ENCODE peak calls at places on chromosomes 11 and 22, in ten cellular contexts. Q is H9, R is endothelial cell of umbilical vein, H is astrocyte, W is hepatocyte, K is HCT116, C is GM23248, E is K562, O is fibroblast of lung, F is neural progenitor cell. P is an unnamed sample. For H3K4me1 and H3K79me2, the result is how much of the 10 kb centered on the place peaks cover.

GRCh38 chr11:47603295-47603694 is 9.1 kb upstream of the C1QTNF4 start:
- DNase-seq in Q (no peak), R (no peak), H (peak), W (no peak), K (no peak), C (peak), E (no peak), O (no peak), F (no peak), P (peak)

GRCh38 chr11:12786891-12787290 is 112.7 kb downstream of the TEAD1 start:
- DNase-seq in Q (no peak), R (no peak), H (no peak), W (no peak), K (no peak), C (no peak), E (no peak), O (no peak), F (peak), P (no peak)

GRCh38 chr22:31944700-31945477 is 554 bp downstream of the YWHAH start:
- DNase-seq in Q (no peak), R (peak), H (no peak), W (peak), K (no peak), C (peak), E (peak), O (peak), F (no peak), P (peak)

GRCh38 chr11:119056397-119056999 is 507 bp downstream of the HYOU1 start:
- DNase-seq in Q (peak), R (no peak), H (no peak), W (peak), K (no peak), C (peak), E (no peak), O (no peak), F (peak), P (peak)

GRCh38 chr22:50250249-50250554 is 863 bp downstream of the HDAC10 start:
- DNase-seq in Q (no peak), R (no peak), H (no peak), W (no peak), K (no peak), C (no peak), E (no peak), O (no peak), F (no peak), P (no peak)

GRCh38 chr11:65485820-65486219 is 13.0 kb upstream of the MALAT1 start:
- DNase-seq in Q (no peak), R (no peak), H (no peak), W (no peak), K (no peak), C (peak), E (no peak), O (no peak), F (no peak), P (no peak)

GRCh38 chr22:48488611-48489456 is 1338.8 kb downstream of the BRD1 start:
- DNase-seq in Q (peak), R (no peak), H (no peak), W (peak), K (no peak), C (peak), E (no peak), O (no peak), F (peak), P (peak)

GRCh38 chr11:74702383-74703007 is 28.7 kb downstream of the CHRDL2 start:
- DNase-seq in Q (peak), R (peak), H (peak), W (peak), K (peak), C (peak), E (peak), O (peak), F (peak), P (peak)

GRCh38 chr11:1038921-1039320 is 2.4 kb upstream of the MUC6 start:
- DNase-seq in Q (no peak), R (no peak), H (no peak), W (no peak), K (no peak), C (no peak), E (no peak), O (no peak), F (no peak), P (no peak)

GRCh38 chr11:133041928-133042890 is 490.1 kb downstream of the OPCML start:
- DNase-seq in Q (no peak), R (no peak), H (no peak), W (no peak), K (no peak), C (no peak), E (no peak), O (no peak), F (no peak), P (no peak)

GRCh38 chr11:45145421-45146071 is 893 bp upstream of the PRDM11 start:
- DNase-seq in Q (peak), R (peak), H (peak), W (peak), K (no peak), C (peak), E (no peak), O (peak), F (peak), P (peak)

GRCh38 chr22:38955926-38956325 is 1.5 kb upstream of the APOBEC3A start:
- DNase-seq in Q (no peak), R (no peak), H (no peak), W (no peak), K (no peak), C (no peak), E (no peak), O (no peak), F (no peak), P (no peak)

GRCh38 chr11:40293655-40294342 is 1165.7 kb downstream of the LRRC4C start:
- DNase-seq in Q (peak), R (peak), H (peak), W (peak), K (no peak), C (peak), E (peak), O (peak), F (peak), P (peak)

GRCh38 chr22:41939981-41940852 is 6.7 kb downstream of the CENPM start:
- DNase-seq in Q (no peak), R (no peak), H (no peak), W (no peak), K (no peak), C (no peak), E (peak), O (no peak), F (no peak), P (no peak)

GRCh38 chr11:86497310-86497709 is 122.6 kb downstream of the CCDC81 start:
- DNase-seq in Q (no peak), R (no peak), H (peak), W (no peak), K (no peak), C (peak), E (no peak), O (no peak), F (no peak), P (peak)

GRCh38 chr11:66478823-66479740 is 1.2 kb upstream of the DPP3 start:
- DNase-seq in Q (no peak), R (peak), H (peak), W (peak), K (peak), C (peak), E (peak), O (peak), F (peak), P (peak)

GRCh38 chr22:49670610-49671330 is 156.9 kb downstream of the BRD1 start:
- DNase-seq in Q (peak), R (no peak), H (no peak), W (no peak), K (no peak), C (no peak), E (no peak), O (no peak), F (peak), P (peak)

GRCh38 chr11:60845338-60845737 is 3.4 kb downstream of the CCDC86 start:
- DNase-seq in Q (no peak), R (no peak), H (no peak), W (no peak), K (no peak), C (no peak), E (no peak), O (no peak), F (no peak), P (peak)

GRCh38 chr11:64180871-64181270 is 5.1 kb upstream of the STIP1 start:
- DNase-seq in Q (no peak), R (no peak), H (no peak), W (no peak), K (no peak), C (no peak), E (no peak), O (no peak), F (no peak), P (peak)

GRCh38 chr22:40898850-40899357 is 37.0 kb upstream of the DNAJB7 start:
- DNase-seq in Q (no peak), R (peak), H (peak), W (peak), K (peak), C (peak), E (peak), O (peak), F (peak), P (peak)

GRCh38 chr22:48429621-48430020 is 1398.1 kb downstream of the BRD1 start:
- DNase-seq in Q (no peak), R (no peak), H (no peak), W (no peak), K (no peak), C (no peak), E (no peak), O (no peak), F (no peak), P (no peak)

GRCh38 chr22:48301421-48301820 is 1526.3 kb downstream of the BRD1 start:
- DNase-seq in Q (no peak), R (no peak), H (no peak), W (no peak), K (no peak), C (no peak), E (no peak), O (no peak), F (no peak), P (no peak)

GRCh38 chr22:45240137-45240809 is 421 bp downstream of the KIAA0930 start:
- DNase-seq in Q (no peak), R (peak), H (no peak), W (no peak), K (no peak), C (peak), E (no peak), O (no peak), F (peak), P (peak)

GRCh38 chr22:45844009-45844408 is 133.0 kb downstream of the WNT7B start:
- DNase-seq in Q (no peak), R (no peak), H (no peak), W (no peak), K (no peak), C (no peak), E (no peak), O (no peak), F (peak), P (no peak)

GRCh38 chr22:40009231-40009769 is 14.5 kb downstream of the FAM83F start:
- DNase-seq in Q (peak), R (no peak), H (peak), W (no peak), K (no peak), C (no peak), E (peak), O (no peak), F (peak), P (peak)

DNA sequence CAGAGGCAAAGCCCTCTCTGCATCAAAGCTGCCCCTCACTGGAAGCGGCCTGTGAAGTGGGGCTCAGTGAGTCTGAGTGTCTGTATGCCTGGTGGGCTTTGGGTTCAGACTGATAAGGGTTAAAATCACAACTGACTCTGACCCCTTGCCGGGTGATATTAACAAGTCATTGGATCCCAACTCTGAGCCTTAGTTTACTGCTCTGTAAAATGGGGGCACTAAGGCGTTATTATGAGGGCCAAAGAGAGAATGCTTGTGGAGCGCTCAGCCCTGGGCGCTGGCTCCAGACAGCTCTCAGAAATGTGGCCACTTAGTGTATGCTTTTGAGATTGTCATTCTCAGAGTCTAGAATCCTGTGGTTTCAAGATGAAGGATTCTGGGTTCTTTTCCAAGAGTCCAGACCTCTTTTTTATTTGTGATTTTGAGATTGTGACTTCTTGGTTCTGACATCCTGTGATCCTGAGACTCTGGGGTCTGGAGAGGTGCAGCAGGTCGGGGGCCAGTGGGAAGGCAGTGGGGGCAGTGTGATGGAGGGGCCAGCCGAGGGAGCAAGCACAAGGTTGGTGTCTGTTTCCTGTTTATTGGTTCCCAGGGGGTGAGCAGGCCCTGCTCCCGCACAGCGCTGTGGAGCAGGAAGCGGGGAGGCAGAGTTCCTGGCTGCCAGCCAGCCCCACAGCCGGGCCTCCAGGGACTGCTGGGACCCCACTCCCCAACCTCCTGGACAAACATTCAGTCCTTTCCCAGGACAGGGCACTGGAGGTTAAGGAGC is 13.4 kb downstream of the ARHGEF17 start:
- DNase-seq in Q (no peak), R (peak), H (peak), W (no peak), K (no peak), C (peak), E (no peak), O (peak), F (no peak), P (no peak)
- H3K4me1 ChIP-seq in Q (under half), R (under half), H (half or more), W (half or more), K (under half), C (half or more), E (under half), O (half or more), F (under half), P (half or more)

GRCh38 chr22:17744430-17744829 is 29.8 kb downstream of the BID start:
- DNase-seq in Q (no peak), R (no peak), H (no peak), W (no peak), K (no peak), C (no peak), E (no peak), O (no peak), F (no peak), P (no peak)

GRCh38 chr22:17749605-17750395 is 24.5 kb downstream of the BID start:
- DNase-seq in Q (no peak), R (no peak), H (no peak), W (no peak), K (no peak), C (no peak), E (no peak), O (no peak), F (peak), P (peak)

GRCh38 chr22:17743661-17744411 is 30.4 kb downstream of the BID start:
- DNase-seq in Q (peak), R (no peak), H (no peak), W (no peak), K (no peak), C (no peak), E (no peak), O (no peak), F (peak), P (no peak)

GRCh38 chr22:17748555-17749353 is 25.5 kb downstream of the BID start:
- DNase-seq in Q (peak), R (no peak), H (no peak), W (peak), K (no peak), C (no peak), E (peak), O (no peak), F (peak), P (peak)

GRCh38 chr22:17746916-17747315 is 27.4 kb downstream of the BID start:
- DNase-seq in Q (no peak), R (no peak), H (no peak), W (no peak), K (no peak), C (no peak), E (no peak), O (no peak), F (no peak), P (peak)
- H3K79me2 ChIP-seq in Q (under half), R (under half), H (under half), W (under half), K (under half), C (under half), E (under half), O (under half), F (under half), P (under half)

GRCh38 chr11:29449280-29450074 is 567.4 kb downstream of the KCNA4 start:
- DNase-seq in Q (no peak), R (no peak), H (peak), W (no peak), K (no peak), C (peak), E (no peak), O (no peak), F (no peak), P (peak)

GRCh38 chr11:29448246-29448877 is 568.5 kb downstream of the KCNA4 start:
- DNase-seq in Q (no peak), R (peak), H (no peak), W (peak), K (peak), C (peak), E (peak), O (peak), F (peak), P (no peak)

GRCh38 chr11:29446132-29446531 is 570.7 kb downstream of the KCNA4 start:
- DNase-seq in Q (no peak), R (no peak), H (no peak), W (no peak), K (no peak), C (no peak), E (no peak), O (no peak), F (no peak), P (no peak)

GRCh38 chr11:29452131-29452530 is 564.7 kb downstream of the KCNA4 start:
- DNase-seq in Q (no peak), R (peak), H (peak), W (no peak), K (no peak), C (peak), E (no peak), O (peak), F (no peak), P (no peak)

GRCh38 chr11:29447821-29448220 is 569.0 kb downstream of the KCNA4 start:
- DNase-seq in Q (no peak), R (no peak), H (no peak), W (no peak), K (no peak), C (no peak), E (no peak), O (no peak), F (no peak), P (no peak)
- H2AFZ ChIP-seq in Q (no peak), R (no peak), H (no peak), W (no peak), K (no peak), C (no peak), E (no peak), O (no peak), F (peak), P (no peak)

GRCh38 chr22:21970800-21971617 is 11.6 kb downstream of the TOP3B start:
- DNase-seq in Q (no peak), R (no peak), H (no peak), W (no peak), K (no peak), C (no peak), E (no peak), O (no peak), F (no peak), P (peak)

GRCh38 chr22:21971858-21972275 is 10.7 kb downstream of the TOP3B start:
- DNase-seq in Q (no peak), R (no peak), H (no peak), W (no peak), K (no peak), C (no peak), E (no peak), O (no peak), F (no peak), P (peak)

GRCh38 chr22:21974058-21974649 is 8.4 kb downstream of the TOP3B start:
- DNase-seq in Q (no peak), R (no peak), H (no peak), W (no peak), K (no peak), C (no peak), E (no peak), O (no peak), F (no peak), P (peak)

GRCh38 chr22:21972806-21973205 is 9.8 kb downstream of the TOP3B start:
- DNase-seq in Q (no peak), R (no peak), H (no peak), W (no peak), K (no peak), C (no peak), E (no peak), O (no peak), F (no peak), P (peak)

DNA sequence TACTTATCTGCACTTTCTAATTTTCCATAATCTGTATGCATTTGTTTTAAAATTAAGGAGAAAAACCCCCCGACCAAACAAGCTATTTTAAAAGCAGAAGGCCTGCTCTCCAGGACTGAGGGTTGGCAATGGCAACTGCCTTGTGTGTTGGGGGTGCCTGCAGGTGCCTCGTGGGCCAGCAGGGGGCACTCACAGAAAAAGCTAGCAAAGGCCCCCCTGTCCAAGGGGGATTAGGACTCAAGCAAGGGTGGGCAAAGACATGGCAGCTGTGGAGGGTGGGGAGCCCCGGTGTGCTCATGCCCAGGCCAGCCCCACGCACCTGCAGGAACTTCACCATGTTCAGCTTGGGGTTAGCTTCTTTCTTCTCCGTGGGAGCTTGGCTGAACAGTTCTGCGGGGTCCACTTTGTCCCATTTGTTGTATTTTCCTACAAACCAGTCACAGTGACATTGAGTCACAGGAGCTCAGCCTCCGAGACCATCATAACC is 10.3 kb downstream of the TOP3B start:
- DNase-seq in Q (peak), R (peak), H (no peak), W (peak), K (no peak), C (peak), E (peak), O (peak), F (peak), P (peak)
- H3K4me1 ChIP-seq in Q (under half), R (under half), H (under half), W (under half), K (under half), C (under half), E (under half), O (under half), F (under half), P (under half)

GRCh38 chr11:3370268-3370870 is 8.6 kb downstream of the ZNF195 start:
- DNase-seq in Q (no peak), R (no peak), H (no peak), W (no peak), K (no peak), C (no peak), E (no peak), O (no peak), F (no peak), P (no peak)
- H3K79me2 ChIP-seq in Q (under half), R (under half), H (half or more), W (half or more), K (half or more), C (half or more), E (under half), O (under half), F (half or more), P (under half)

DNA sequence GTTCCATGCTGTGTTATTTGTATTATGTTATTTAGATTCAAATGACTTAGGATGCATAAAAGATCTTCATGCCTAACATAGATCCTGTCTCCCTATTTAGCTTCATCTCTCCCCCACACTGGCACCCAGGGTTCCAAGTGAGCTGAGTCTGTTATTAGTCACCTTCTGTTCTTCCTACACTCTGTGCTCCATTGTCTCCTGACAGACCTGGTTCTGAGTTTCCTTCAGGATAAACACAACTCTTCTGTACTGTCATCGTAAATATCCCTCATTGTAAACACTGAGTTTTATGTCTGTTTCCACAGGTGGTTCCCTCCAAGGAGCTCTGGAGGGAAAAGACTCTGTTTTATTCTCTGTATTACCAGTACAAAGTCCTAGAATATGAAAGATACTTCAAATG is 8.7 kb downstream of the MMP26 start:
- DNase-seq in Q (no peak), R (no peak), H (no peak), W (no peak), K (no peak), C (peak), E (no peak), O (no peak), F (no peak), P (no peak)
- H2AFZ ChIP-seq in Q (no peak), R (no peak), H (no peak), W (no peak), K (no peak), C (no peak), E (no peak), O (no peak), F (no peak), P (no peak)